ENCODE peak calls at places on chromosome 12, in five cellular contexts. H is amniotic stem cell, D is HT1080, Z is cardiac septum, J is uterus. C is an unnamed sample.

GRCh38 chr12:2960432-2960956 is 1.3 kb downstream of the TEAD4 start:
- DNase-seq in Z (no peak), J (no peak), H (peak), D (peak), C (no peak)

GRCh38 chr12:3885179-3886094 is 12.2 kb upstream of the PARP11 start:
- DNase-seq in H (peak), D (peak), Z (no peak), J (peak), C (no peak)

GRCh38 chr12:104604070-104604994 is 147.6 kb downstream of the CHST11 start:
- DNase-seq in J (peak), D (peak), H (peak), Z (peak), C (peak)

GRCh38 chr12:57151741-57152407 is 4.5 kb upstream of the LRP1-AS start:
- DNase-seq in Z (no peak), D (peak), H (peak), J (peak), C (no peak)

GRCh38 chr12:104673294-104674062 is 216.7 kb downstream of the CHST11 start:
- DNase-seq in H (no peak), J (no peak), Z (no peak), D (no peak), C (no peak)

GRCh38 chr12:76882367-76882766 is 3.5 kb upstream of the CSRP2 start:
- DNase-seq in H (no peak), Z (no peak), J (no peak), D (no peak), C (no peak)

GRCh38 chr12:73863541-73863940 is 674.1 kb upstream of the ATXN7L3B start:
- DNase-seq in H (no peak), D (peak), Z (no peak), J (no peak), C (no peak)

GRCh38 chr12:106189341-106189740 is 50.6 kb upstream of the NUAK1 start:
- DNase-seq in Z (no peak), J (no peak), D (no peak), H (no peak), C (no peak)

GRCh38 chr12:22334696-22335290 is at the start of gene ST8SIA1:
- DNase-seq in Z (no peak), J (peak), D (peak), H (no peak), C (no peak)

GRCh38 chr12:128729628-128730121 is 94.1 kb downstream of the SLC15A4 start:
- DNase-seq in J (no peak), Z (no peak), H (no peak), D (peak), C (no peak)

GRCh38 chr12:19759229-19759628 is 319.9 kb downstream of the AEBP2 start:
- DNase-seq in J (no peak), H (no peak), D (peak), Z (no peak), C (no peak)

GRCh38 chr12:47742253-47742825 is 16.3 kb downstream of the RAPGEF3 start:
- DNase-seq in D (peak), J (peak), Z (peak), H (no peak), C (no peak)

GRCh38 chr12:112162261-112162790 is 37.0 kb downstream of the TRAFD1 start:
- DNase-seq in H (no peak), Z (no peak), D (no peak), J (no peak), C (peak)

C was measured in coronary artery.